ENCODE peak calls at places on chromosomes 5 and 9, in seven cellular contexts. One of them, this sample, is unnamed.
A peak's percentile ranks its signal among the peaks of the same experiment; 100 is the strongest.

GRCh38 chr5:116759860-116760644 is 185.4 kb upstream of the SEMA6A start:
- DNase-seq in psoas muscle: peak; percentile 31
- DNase-seq in heart left ventricle: no peak
- DNase-seq in A549: no peak
- DNase-seq in SJSA1: no peak
- DNase-seq in IMR-90: no peak
- DNase-seq in sigmoid colon: peak; percentile 72
- DNase-seq in this sample: no peak

GRCh38 chr5:133052317-133053175 is 733 bp downstream of the HSPA4 start:
- DNase-seq in psoas muscle: peak; percentile 64
- DNase-seq in heart left ventricle: peak; percentile 49
- DNase-seq in A549: peak; percentile 65
- DNase-seq in SJSA1: peak; percentile 75
- DNase-seq in IMR-90: peak; percentile 44
- DNase-seq in sigmoid colon: peak; percentile 72
- DNase-seq in this sample: peak; percentile 16

GRCh38 chr9:36191696-36192095 is 975 bp downstream of the CLTA start:
- DNase-seq in psoas muscle: no peak
- DNase-seq in heart left ventricle: no peak
- DNase-seq in A549: no peak
- DNase-seq in SJSA1: no peak
- DNase-seq in IMR-90: no peak
- DNase-seq in sigmoid colon: no peak
- DNase-seq in this sample: no peak

GRCh38 chr9:29078063-29078660 is 1504.9 kb upstream of the C9orf72 start:
- DNase-seq in psoas muscle: no peak
- DNase-seq in heart left ventricle: no peak
- DNase-seq in A549: peak; percentile 6
- DNase-seq in SJSA1: no peak
- DNase-seq in IMR-90: no peak
- DNase-seq in sigmoid colon: no peak
- DNase-seq in this sample: no peak

GRCh38 chr9:90112791-90113190 is 508.0 kb downstream of the GADD45G start:
- DNase-seq in psoas muscle: no peak
- DNase-seq in heart left ventricle: no peak
- DNase-seq in A549: no peak
- DNase-seq in SJSA1: no peak
- DNase-seq in IMR-90: peak; percentile 5
- DNase-seq in sigmoid colon: no peak
- DNase-seq in this sample: no peak

GRCh38 chr5:90227688-90228087 is 181.9 kb downstream of the CETN3 start:
- DNase-seq in psoas muscle: no peak
- DNase-seq in heart left ventricle: no peak
- DNase-seq in A549: no peak
- DNase-seq in SJSA1: no peak
- DNase-seq in IMR-90: no peak
- DNase-seq in sigmoid colon: no peak
- DNase-seq in this sample: no peak

GRCh38 chr5:175731172-175731571 is 73.3 kb downstream of the HRH2 start:
- DNase-seq in psoas muscle: no peak
- DNase-seq in heart left ventricle: no peak
- DNase-seq in A549: no peak
- DNase-seq in SJSA1: no peak
- DNase-seq in IMR-90: no peak
- DNase-seq in sigmoid colon: peak; percentile 53
- DNase-seq in this sample: no peak

GRCh38 chr5:151587796-151588606 is 3.1 kb downstream of the FAT2 start:
- DNase-seq in psoas muscle: no peak
- DNase-seq in heart left ventricle: no peak
- DNase-seq in A549: no peak
- DNase-seq in SJSA1: no peak
- DNase-seq in IMR-90: no peak
- DNase-seq in sigmoid colon: no peak
- DNase-seq in this sample: no peak

GRCh38 chr5:115838885-115839518 is 2.4 kb downstream of the ATG12 start:
- DNase-seq in psoas muscle: no peak
- DNase-seq in heart left ventricle: no peak
- DNase-seq in A549: peak; percentile 53
- DNase-seq in SJSA1: no peak
- DNase-seq in IMR-90: peak; percentile 53
- DNase-seq in sigmoid colon: no peak
- DNase-seq in this sample: peak; percentile 22

GRCh38 chr5:92332039-92332438 is 948.9 kb upstream of the ARRDC3 start:
- DNase-seq in psoas muscle: no peak
- DNase-seq in heart left ventricle: no peak
- DNase-seq in A549: no peak
- DNase-seq in SJSA1: no peak
- DNase-seq in IMR-90: peak; percentile 55
- DNase-seq in sigmoid colon: no peak
- DNase-seq in this sample: no peak

GRCh38 chr9:70979971-70980370 is 141.4 kb downstream of the TRPM3 start:
- DNase-seq in psoas muscle: no peak
- DNase-seq in heart left ventricle: no peak
- DNase-seq in A549: no peak
- DNase-seq in SJSA1: no peak
- DNase-seq in IMR-90: peak; percentile 31
- DNase-seq in sigmoid colon: no peak
- DNase-seq in this sample: no peak

GRCh38 chr9:131276107-131276888 is at the start of gene FAM78A:
- DNase-seq in psoas muscle: peak; percentile 59
- DNase-seq in heart left ventricle: peak; percentile 66
- DNase-seq in A549: no peak
- DNase-seq in SJSA1: no peak
- DNase-seq in IMR-90: no peak
- DNase-seq in sigmoid colon: no peak
- DNase-seq in this sample: no peak

GRCh38 chr5:174922955-174923354 is 198.6 kb downstream of the MSX2 start:
- DNase-seq in psoas muscle: no peak
- DNase-seq in heart left ventricle: no peak
- DNase-seq in A549: no peak
- DNase-seq in SJSA1: no peak
- DNase-seq in IMR-90: no peak
- DNase-seq in sigmoid colon: no peak
- DNase-seq in this sample: no peak

GRCh38 chr5:119302916-119303897 is 52.6 kb upstream of the TNFAIP8 start:
- DNase-seq in psoas muscle: no peak
- DNase-seq in heart left ventricle: no peak
- DNase-seq in A549: peak; percentile 65
- DNase-seq in SJSA1: peak; percentile 84
- DNase-seq in IMR-90: peak; percentile 99
- DNase-seq in sigmoid colon: no peak
- DNase-seq in this sample: no peak
- H3K9me3 ChIP-seq in psoas muscle: no peaks in the 10 kb centered on the region
- H3K9me3 ChIP-seq in heart left ventricle: no peaks in the 10 kb centered on the region
- H3K9me3 ChIP-seq in A549: no peaks in the 10 kb centered on the region
- H3K9me3 ChIP-seq in SJSA1: no peaks in the 10 kb centered on the region
- H3K9me3 ChIP-seq in IMR-90: no peaks in the 10 kb centered on the region
- H3K9me3 ChIP-seq in sigmoid colon: no peaks in the 10 kb centered on the region
- H3K9me3 ChIP-seq in this sample: no peaks in the 10 kb centered on the region

DNA sequence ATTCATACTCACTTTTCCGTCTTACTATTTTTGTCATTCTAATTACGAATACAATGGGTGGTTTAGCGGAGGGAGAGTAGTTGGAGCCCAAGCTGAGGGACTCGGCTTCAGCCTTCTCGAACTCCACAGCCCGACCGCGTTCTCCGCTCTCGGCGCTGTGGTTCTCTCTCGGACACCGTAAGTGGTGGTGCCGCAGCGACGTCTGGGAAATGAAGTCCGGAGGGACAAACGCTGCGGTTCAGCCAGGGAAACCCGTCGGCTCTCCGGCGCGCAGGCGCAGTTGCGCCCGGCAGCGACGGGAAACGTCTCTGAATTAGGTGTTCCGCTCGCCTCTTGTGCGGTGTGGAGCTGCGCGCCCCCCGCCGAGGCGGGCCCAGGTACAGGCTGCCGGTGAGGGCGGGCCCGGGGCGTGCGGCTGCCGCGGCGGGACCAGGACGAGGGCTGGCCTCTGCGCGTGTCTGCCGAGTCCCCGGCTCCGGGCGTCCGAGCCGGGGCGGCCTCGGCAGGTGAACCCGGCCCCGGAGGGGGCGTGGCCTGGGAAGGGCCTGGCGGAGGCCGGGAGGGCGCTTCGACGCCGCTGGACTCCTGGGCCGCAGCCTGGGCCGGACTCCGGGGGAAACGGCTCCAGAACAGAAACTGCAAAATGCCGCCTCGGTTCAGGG is at the start of gene ZNF879:
- DNase-seq in psoas muscle: peak; percentile 94
- DNase-seq in heart left ventricle: peak; percentile 95
- DNase-seq in A549: peak; percentile 81
- DNase-seq in SJSA1: no peak
- DNase-seq in IMR-90: peak; percentile 94
- DNase-seq in sigmoid colon: peak; percentile 97
- DNase-seq in this sample: peak; percentile 90
- H3K9me3 ChIP-seq in psoas muscle: peaks cover 32% of the 10 kb centered on the region
- H3K9me3 ChIP-seq in heart left ventricle: peaks cover 30% of the 10 kb centered on the region
- H3K9me3 ChIP-seq in A549: peaks cover 61% of the 10 kb centered on the region
- H3K9me3 ChIP-seq in SJSA1: peaks cover 57% of the 10 kb centered on the region
- H3K9me3 ChIP-seq in IMR-90: peaks cover 8% of the 10 kb centered on the region
- H3K9me3 ChIP-seq in sigmoid colon: peaks cover 13% of the 10 kb centered on the region
- H3K9me3 ChIP-seq in this sample: peaks cover 21% of the 10 kb centered on the region

GRCh38 chr9:69313175-69313574 is 11.8 kb upstream of the ENTREP1 start:
- DNase-seq in psoas muscle: no peak
- DNase-seq in heart left ventricle: no peak
- DNase-seq in A549: no peak
- DNase-seq in SJSA1: no peak
- DNase-seq in IMR-90: no peak
- DNase-seq in sigmoid colon: no peak
- DNase-seq in this sample: no peak
- H3K9me3 ChIP-seq in psoas muscle: peaks cover 6% of the 10 kb centered on the region
- H3K9me3 ChIP-seq in heart left ventricle: peaks cover 10% of the 10 kb centered on the region
- H3K9me3 ChIP-seq in A549: peaks cover 5% of the 10 kb centered on the region
- H3K9me3 ChIP-seq in SJSA1: peaks cover 5% of the 10 kb centered on the region
- H3K9me3 ChIP-seq in IMR-90: peaks cover 2% of the 10 kb centered on the region
- H3K9me3 ChIP-seq in sigmoid colon: peaks cover 9% of the 10 kb centered on the region
- H3K9me3 ChIP-seq in this sample: peaks cover 16% of the 10 kb centered on the region

DNA sequence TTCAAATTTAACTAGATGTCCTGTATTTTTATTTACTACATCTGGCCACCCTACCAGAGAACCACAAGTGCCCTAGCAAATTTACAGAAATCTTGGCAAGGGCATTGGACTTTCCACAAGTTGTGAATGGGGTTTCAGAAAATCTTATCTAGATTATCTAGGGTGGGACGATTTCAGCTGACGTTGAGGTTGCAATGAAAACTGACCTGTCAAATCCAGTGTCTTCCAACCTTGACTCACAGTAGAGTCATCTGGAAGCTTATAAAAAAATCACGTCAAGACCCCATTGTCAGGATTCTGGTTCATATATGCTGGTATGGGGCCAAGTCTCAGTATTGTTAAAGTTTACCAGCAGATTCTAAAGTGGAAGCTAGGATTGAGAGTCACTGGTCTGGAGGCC is 109.6 kb upstream of the ACTBL2 start:
- DNase-seq in psoas muscle: no peak
- DNase-seq in heart left ventricle: no peak
- DNase-seq in A549: no peak
- DNase-seq in SJSA1: no peak
- DNase-seq in IMR-90: peak; percentile 10
- DNase-seq in sigmoid colon: no peak
- DNase-seq in this sample: no peak
- H3K9me3 ChIP-seq in psoas muscle: no peaks in the 10 kb centered on the region
- H3K9me3 ChIP-seq in heart left ventricle: no peaks in the 10 kb centered on the region
- H3K9me3 ChIP-seq in A549: no peaks in the 10 kb centered on the region
- H3K9me3 ChIP-seq in SJSA1: no peaks in the 10 kb centered on the region
- H3K9me3 ChIP-seq in IMR-90: no peaks in the 10 kb centered on the region
- H3K9me3 ChIP-seq in sigmoid colon: no peaks in the 10 kb centered on the region
- H3K9me3 ChIP-seq in this sample: no peaks in the 10 kb centered on the region

GRCh38 chr5:3597002-3597726 is 1.5 kb downstream of the IRX1 start:
- DNase-seq in psoas muscle: no peak
- DNase-seq in heart left ventricle: no peak
- DNase-seq in A549: no peak
- DNase-seq in SJSA1: no peak
- DNase-seq in IMR-90: no peak
- DNase-seq in sigmoid colon: no peak
- DNase-seq in this sample: no peak
- H3K9me3 ChIP-seq in psoas muscle: no peaks in the 10 kb centered on the region
- H3K9me3 ChIP-seq in heart left ventricle: no peaks in the 10 kb centered on the region
- H3K9me3 ChIP-seq in A549: no peaks in the 10 kb centered on the region
- H3K9me3 ChIP-seq in SJSA1: peaks cover 57% of the 10 kb centered on the region
- H3K9me3 ChIP-seq in IMR-90: no peaks in the 10 kb centered on the region
- H3K9me3 ChIP-seq in sigmoid colon: no peaks in the 10 kb centered on the region
- H3K9me3 ChIP-seq in this sample: no peaks in the 10 kb centered on the region

GRCh38 chr9:95477885-95478790 is 38.6 kb downstream of the PTCH1 start:
- DNase-seq in psoas muscle: no peak
- DNase-seq in heart left ventricle: no peak
- DNase-seq in A549: no peak
- DNase-seq in SJSA1: no peak
- DNase-seq in IMR-90: no peak
- DNase-seq in sigmoid colon: no peak
- DNase-seq in this sample: no peak

GRCh38 chr9:95481000-95481399 is 35.8 kb downstream of the PTCH1 start:
- DNase-seq in psoas muscle: no peak
- DNase-seq in heart left ventricle: no peak
- DNase-seq in A549: no peak
- DNase-seq in SJSA1: no peak
- DNase-seq in IMR-90: no peak
- DNase-seq in sigmoid colon: no peak
- DNase-seq in this sample: no peak

GRCh38 chr9:95483431-95483830 is 33.3 kb downstream of the PTCH1 start:
- DNase-seq in psoas muscle: no peak
- DNase-seq in heart left ventricle: no peak
- DNase-seq in A549: no peak
- DNase-seq in SJSA1: no peak
- DNase-seq in IMR-90: no peak
- DNase-seq in sigmoid colon: no peak
- DNase-seq in this sample: no peak

GRCh38 chr9:95477441-95477840 is 39.3 kb downstream of the PTCH1 start:
- DNase-seq in psoas muscle: no peak
- DNase-seq in heart left ventricle: no peak
- DNase-seq in A549: no peak
- DNase-seq in SJSA1: no peak
- DNase-seq in IMR-90: no peak
- DNase-seq in sigmoid colon: no peak
- DNase-seq in this sample: no peak

DNA sequence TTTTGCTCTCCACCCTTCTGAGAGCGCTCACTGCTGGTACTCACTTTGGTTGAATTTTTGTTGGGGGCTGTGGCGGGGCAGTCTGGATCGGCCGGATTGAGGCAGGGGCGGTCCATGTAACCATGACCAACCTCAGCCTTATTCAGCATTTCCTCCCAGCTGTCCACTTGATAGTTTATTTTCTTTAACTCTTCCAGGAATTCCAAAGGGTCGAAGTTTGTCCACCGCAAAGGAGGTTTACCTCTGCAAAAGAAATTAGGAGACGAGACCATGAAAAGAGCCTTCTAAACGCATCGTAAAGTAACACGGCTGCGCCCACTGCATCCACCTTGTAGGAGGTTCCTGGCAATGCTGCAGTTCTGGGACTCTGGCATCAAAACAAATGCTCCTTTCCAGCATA is 36.4 kb downstream of the PTCH1 start:
- DNase-seq in psoas muscle: no peak
- DNase-seq in heart left ventricle: no peak
- DNase-seq in A549: no peak
- DNase-seq in SJSA1: no peak
- DNase-seq in IMR-90: no peak
- DNase-seq in sigmoid colon: no peak
- DNase-seq in this sample: no peak
- H3K9me3 ChIP-seq in psoas muscle: no peaks in the 10 kb centered on the region
- H3K9me3 ChIP-seq in heart left ventricle: no peaks in the 10 kb centered on the region
- H3K9me3 ChIP-seq in A549: no peaks in the 10 kb centered on the region
- H3K9me3 ChIP-seq in SJSA1: no peaks in the 10 kb centered on the region
- H3K9me3 ChIP-seq in IMR-90: no peaks in the 10 kb centered on the region
- H3K9me3 ChIP-seq in sigmoid colon: no peaks in the 10 kb centered on the region
- H3K9me3 ChIP-seq in this sample: no peaks in the 10 kb centered on the region

GRCh38 chr9:135522931-135523330 is 1.7 kb downstream of the LCN1 start:
- DNase-seq in psoas muscle: no peak
- DNase-seq in heart left ventricle: no peak
- DNase-seq in A549: no peak
- DNase-seq in SJSA1: peak; percentile 27
- DNase-seq in IMR-90: no peak
- DNase-seq in sigmoid colon: peak; percentile 56
- DNase-seq in this sample: no peak
- H3K9me3 ChIP-seq in psoas muscle: no peaks in the 10 kb centered on the region
- H3K9me3 ChIP-seq in heart left ventricle: no peaks in the 10 kb centered on the region
- H3K9me3 ChIP-seq in A549: no peaks in the 10 kb centered on the region
- H3K9me3 ChIP-seq in SJSA1: no peaks in the 10 kb centered on the region
- H3K9me3 ChIP-seq in IMR-90: no peaks in the 10 kb centered on the region
- H3K9me3 ChIP-seq in sigmoid colon: no peaks in the 10 kb centered on the region
- H3K9me3 ChIP-seq in this sample: no peaks in the 10 kb centered on the region

This sample was measured in CD4-positive, alpha-beta T cell.